ENCODE peak calls at places on chromosomes 4 and X, in five cellular contexts. W is CD8-positive, alpha-beta memory T cell; G is CD8-positive, alpha-beta T cell; Y is tibial artery; N is brain microvascular endothelial cell. Q is an unnamed sample.

GRCh38 chrX:110268395-110268794 is 49.5 kb downstream of the AMMECR1 start:
- DNase-seq in W (no peak), G (no peak), Y (no peak), N (no peak), Q (no peak)

GRCh38 chr4:85967872-85968271 is 392.0 kb downstream of the MAPK10 start:
- DNase-seq in W (no peak), G (no peak), Y (no peak), N (no peak), Q (no peak)

GRCh38 chrX:93637591-93637990 is 35.8 kb downstream of the NAP1L3 start:
- DNase-seq in W (no peak), G (no peak), Y (no peak), N (no peak), Q (no peak)

GRCh38 chrX:81259008-81259713 is 57.3 kb downstream of the SH3BGRL start:
- DNase-seq in W (no peak), G (no peak), Y (no peak), N (peak; percentile 18), Q (no peak)

GRCh38 chr4:40924096-40924792 is 174.5 kb downstream of the NSUN7 start:
- DNase-seq in W (peak; percentile 25), G (peak; percentile 54), Y (peak; percentile 79), N (peak; percentile 57), Q (no peak)

GRCh38 chr4:8410641-8411271 is 29.8 kb downstream of the ACOX3 start:
- DNase-seq in W (no peak), G (no peak), Y (peak; percentile 77), N (peak; percentile 83), Q (no peak)

GRCh38 chr4:94410678-94411206 is 41.0 kb upstream of the PDLIM5 start:
- DNase-seq in W (no peak), G (no peak), Y (peak; percentile 97), N (peak; percentile 89), Q (no peak)

GRCh38 chr4:32429151-32429550 is 1709.0 kb downstream of the PCDH7 start:
- DNase-seq in W (no peak), G (no peak), Y (no peak), N (no peak), Q (no peak)

DNA sequence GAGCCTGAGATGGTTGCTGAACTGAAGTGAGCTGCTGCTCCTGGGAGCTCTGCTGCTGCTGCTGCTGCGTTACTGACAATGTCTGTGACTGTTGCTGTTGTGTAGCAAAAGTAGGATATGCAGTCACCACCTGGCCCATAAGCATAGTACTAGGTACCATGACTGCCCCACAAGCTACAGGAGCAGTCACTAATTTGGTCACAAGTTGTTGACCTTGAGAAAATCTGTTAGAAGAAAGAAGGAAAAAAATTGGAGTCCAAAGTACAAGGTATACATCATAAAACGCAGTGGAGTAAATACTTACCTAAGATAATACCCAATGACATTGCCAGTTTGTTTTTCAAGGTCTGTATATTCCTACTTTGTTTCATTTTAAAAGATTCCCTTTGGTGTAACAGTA is 42.6 kb downstream of the TMEM165 start:
- DNase-seq in W (no peak), G (no peak), Y (no peak), N (no peak), Q (no peak)
- H3K27ac ChIP-seq in W (no peak overlapping the region), G (no peak overlapping the region), Y (no peak overlapping the region), N (no peak overlapping the region), Q (no peak overlapping the region)

DNA sequence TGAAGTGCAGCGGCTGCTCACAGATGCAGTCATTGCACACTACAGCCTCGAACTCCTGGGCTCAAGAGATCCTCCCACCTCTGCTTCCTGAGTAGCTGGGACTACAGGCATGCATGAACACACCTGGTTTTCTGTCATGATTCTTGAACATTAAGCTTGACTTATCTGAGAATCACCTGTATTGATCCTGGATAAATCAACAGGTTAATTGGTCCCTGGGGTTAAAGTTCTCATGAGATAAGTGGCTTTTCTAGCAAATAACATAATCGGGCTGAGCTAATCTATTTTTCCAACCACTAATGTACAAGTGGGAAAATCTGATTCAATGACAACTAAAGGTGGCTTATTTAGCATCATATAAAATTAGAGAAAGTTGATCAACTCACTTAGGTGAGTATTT is 56.0 kb upstream of the LRAT start:
- DNase-seq in W (no peak), G (no peak), Y (no peak), N (no peak), Q (no peak)
- H3K27ac ChIP-seq in W (no peak overlapping the region), G (no peak overlapping the region), Y (no peak overlapping the region), N (no peak overlapping the region), Q (no peak overlapping the region)

DNA sequence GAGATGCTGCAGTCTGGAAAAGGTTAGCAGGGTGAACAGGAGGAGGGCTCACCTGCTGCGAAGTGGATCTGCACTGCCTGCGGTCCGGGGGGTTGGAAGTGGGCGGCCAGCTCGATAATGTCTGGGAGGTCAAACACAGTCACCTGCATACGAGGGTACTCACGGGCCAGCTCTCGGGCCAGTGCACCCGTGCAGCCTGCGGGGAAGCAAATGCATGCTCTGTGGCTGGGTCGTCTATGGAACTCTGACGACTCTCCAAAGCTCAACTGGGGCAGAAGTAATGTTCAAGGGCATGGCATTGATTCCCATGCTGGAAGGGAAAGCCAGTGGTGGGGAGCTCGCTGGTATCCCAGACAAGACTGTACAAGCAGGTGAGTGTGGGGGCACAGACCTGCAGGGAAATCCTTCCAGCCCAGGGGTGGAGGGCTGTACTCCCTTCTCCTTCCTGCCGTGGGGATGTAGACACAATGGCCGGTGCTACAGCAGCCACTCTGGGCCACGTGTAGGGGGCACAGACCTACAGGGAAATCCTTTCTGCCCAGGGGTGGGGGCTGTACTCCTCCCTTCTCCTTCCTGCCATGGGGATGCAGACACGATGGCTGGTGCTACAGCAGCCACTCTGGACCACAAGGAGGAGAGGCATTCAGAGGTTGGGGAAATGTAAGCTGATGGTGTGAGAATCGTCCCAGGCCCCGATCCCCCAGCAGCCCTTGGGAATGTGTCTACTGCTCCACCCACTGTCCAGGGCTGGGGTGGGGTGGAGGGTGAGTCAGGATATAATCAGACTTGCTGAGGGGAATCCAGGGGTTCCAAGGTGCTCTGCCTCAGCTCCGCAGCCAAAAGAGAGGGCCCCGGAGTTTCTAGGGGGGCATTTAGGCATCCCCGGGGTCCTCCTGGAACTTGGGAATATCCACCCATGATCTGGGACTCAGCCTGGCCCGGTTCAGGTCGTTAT is 26.3 kb upstream of the SLC25A6 start:
- DNase-seq in W (no peak), G (no peak), Y (peak; percentile 61), N (no peak), Q (no peak)
- H3K27ac ChIP-seq in W (no peak overlapping the region), G (no peak overlapping the region), Y (no peak overlapping the region), N (no peak overlapping the region), Q (no peak overlapping the region)

DNA sequence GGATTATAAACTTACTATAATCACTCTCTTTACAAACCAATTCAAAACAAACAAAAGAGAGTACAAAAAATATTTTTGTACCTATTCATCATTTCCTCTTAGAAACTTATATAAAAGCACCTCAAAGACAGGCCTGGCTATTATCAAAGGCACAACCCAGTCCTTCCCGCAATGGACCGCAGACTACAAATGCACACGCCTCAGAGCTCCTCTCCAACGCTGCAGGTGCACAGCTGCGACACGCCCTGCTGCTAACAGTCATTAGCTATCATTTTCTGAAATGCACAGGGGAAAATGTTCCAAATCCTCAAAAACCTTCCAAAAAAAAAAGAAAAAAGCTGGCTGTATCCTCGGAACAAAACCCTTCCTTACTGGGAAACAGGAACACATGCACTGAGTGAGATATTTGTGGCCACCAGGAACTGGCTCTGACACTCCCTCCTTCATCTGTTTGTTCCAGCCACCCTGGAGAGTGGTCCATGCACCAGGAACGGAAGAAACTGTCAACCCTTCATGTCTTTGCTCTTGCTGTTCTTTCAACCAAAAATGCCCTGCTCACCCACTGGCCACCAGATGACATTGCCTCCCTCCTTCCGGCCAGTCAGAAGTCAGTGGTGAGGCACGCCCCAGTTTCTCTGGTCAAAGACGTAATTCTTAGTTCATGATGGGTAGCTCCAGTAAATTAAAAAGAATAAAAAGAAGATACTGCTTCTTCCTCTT is 16.7 kb downstream of the IRF2 start:
- DNase-seq in W (no peak), G (no peak), Y (no peak), N (no peak), Q (no peak)
- H3K27ac ChIP-seq in W (no peak overlapping the region), G (no peak overlapping the region), Y (no peak overlapping the region), N (no peak overlapping the region), Q (no peak overlapping the region)

GRCh38 chr4:54011201-54011600 is 53.2 kb downstream of the CHIC2 start:
- DNase-seq in W (no peak), G (no peak), Y (no peak), N (no peak), Q (no peak)

GRCh38 chr4:54004463-54004862 is 59.9 kb downstream of the CHIC2 start:
- DNase-seq in W (no peak), G (no peak), Y (no peak), N (no peak), Q (no peak)

GRCh38 chr4:54005475-54005874 is 58.9 kb downstream of the CHIC2 start:
- DNase-seq in W (no peak), G (no peak), Y (no peak), N (no peak), Q (no peak)

GRCh38 chr4:54001558-54002365 is 62.6 kb downstream of the CHIC2 start:
- DNase-seq in W (no peak), G (no peak), Y (no peak), N (no peak), Q (no peak)

DNA sequence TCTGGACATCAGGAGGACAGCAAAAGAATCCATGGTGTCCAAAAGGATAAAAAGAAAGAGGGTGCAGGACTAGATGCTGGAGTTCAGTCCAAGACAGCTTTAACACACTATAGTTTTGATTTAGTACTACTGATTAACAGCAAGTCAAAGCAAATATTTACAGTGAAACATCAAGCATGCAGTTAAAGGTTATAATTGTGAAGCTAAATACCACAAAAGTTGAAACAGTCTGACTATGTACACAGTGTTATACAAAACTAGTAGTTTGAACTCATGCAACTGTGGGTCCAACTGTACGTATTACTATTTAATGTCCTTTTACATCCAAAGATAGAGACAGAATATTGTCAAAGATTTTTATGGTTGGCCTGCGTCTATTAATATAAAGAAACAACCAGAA is 57.6 kb downstream of the CHIC2 start:
- DNase-seq in W (no peak), G (no peak), Y (no peak), N (no peak), Q (no peak)
- H3K27ac ChIP-seq in W (no peak overlapping the region), G (no peak overlapping the region), Y (no peak overlapping the region), N (no peak overlapping the region), Q (no peak overlapping the region)

GRCh38 chr4:88043586-88044340 is 36.3 kb downstream of the PKD2 start:
- DNase-seq in W (no peak), G (no peak), Y (no peak), N (no peak), Q (no peak)

GRCh38 chr4:88041626-88042025 is 34.2 kb downstream of the PKD2 start:
- DNase-seq in W (no peak), G (no peak), Y (no peak), N (no peak), Q (no peak)

GRCh38 chr4:88040707-88041106 is 33.3 kb downstream of the PKD2 start:
- DNase-seq in W (no peak), G (no peak), Y (no peak), N (peak; percentile 14), Q (no peak)

GRCh38 chr4:88037936-88038335 is 30.5 kb downstream of the PKD2 start:
- DNase-seq in W (no peak), G (no peak), Y (no peak), N (no peak), Q (no peak)

GRCh38 chr4:88043001-88043400 is 35.6 kb downstream of the PKD2 start:
- DNase-seq in W (no peak), G (no peak), Y (no peak), N (no peak), Q (no peak)
- H3K27ac ChIP-seq in W (no peak overlapping the region), G (no peak overlapping the region), Y (peak overlapping the region; percentile 16), N (no peak overlapping the region), Q (no peak overlapping the region)

Q was measured in epithelial cell of prostate.